ENCODE peak calls at places on chromosomes 2 and 18, in five cellular contexts. W is A549, T is OCI-LY7, N is fibroblast of the aortic adventitia, O is epithelial cell of esophagus. P is an unnamed sample.

GRCh38 chr2:102266204-102266603 is 45.2 kb upstream of the IL1RL1 start:
- DNase-seq in W (no peak), T (no peak), N (no peak), O (no peak), P (no peak)

GRCh38 chr2:205212357-205212756 is 469.9 kb upstream of the NRP2 start:
- DNase-seq in W (no peak), T (no peak), N (no peak), O (peak), P (no peak)

GRCh38 chr2:39119732-39120520 is 925 bp downstream of the SOS1 start:
- DNase-seq in W (peak), T (peak), N (peak), O (peak), P (peak)

GRCh38 chr2:1744151-1744445 is 217 bp downstream of the PXDN start:
- DNase-seq in W (peak), T (no peak), N (peak), O (peak), P (peak)

GRCh38 chr2:2638516-2638915 is 307.4 kb upstream of the MYT1L start:
- DNase-seq in W (no peak), T (no peak), N (no peak), O (no peak), P (no peak)

GRCh38 chr2:27496357-27497287 is at the start of gene GCKR:
- DNase-seq in W (peak), T (no peak), N (peak), O (peak), P (no peak)

GRCh38 chr18:55287146-55287806 is 300.7 kb downstream of the TCF4 start:
- DNase-seq in W (no peak), T (no peak), N (no peak), O (no peak), P (no peak)

GRCh38 chr2:200399046-200399445 is 92.6 kb downstream of the SPATS2L start:
- DNase-seq in W (no peak), T (no peak), N (peak), O (peak), P (no peak)

GRCh38 chr2:100242891-100243670 is 79.2 kb downstream of the LONRF2 start:
- DNase-seq in W (peak), T (peak), N (peak), O (peak), P (peak)

GRCh38 chr2:177334940-177335543 is 57.5 kb upstream of the AGPS start:
- DNase-seq in W (peak), T (peak), N (peak), O (peak), P (no peak)

GRCh38 chr2:218002792-218003191 is at the start of gene TNS1:
- DNase-seq in W (no peak), T (no peak), N (peak), O (no peak), P (no peak)

GRCh38 chr2:43777306-43777926 is 3.6 kb downstream of the DYNC2LI1 start:
- DNase-seq in W (no peak), T (no peak), N (no peak), O (no peak), P (no peak)

GRCh38 chr2:101330253-101330921 is 21.9 kb upstream of the RNF149 start:
- DNase-seq in W (no peak), T (no peak), N (no peak), O (peak), P (no peak)

GRCh38 chr18:73735836-73736235 is 411.8 kb downstream of the FBXO15 start:
- DNase-seq in W (no peak), T (no peak), N (no peak), O (no peak), P (no peak)

GRCh38 chr2:128503358-128504241 is 184.9 kb upstream of the HS6ST1 start:
- DNase-seq in W (no peak), T (no peak), N (peak), O (no peak), P (no peak)

GRCh38 chr2:9565436-9566153 is 10.0 kb upstream of the ADAM17 start:
- DNase-seq in W (peak), T (no peak), N (peak), O (peak), P (no peak)

GRCh38 chr2:217650229-217650628 is 352.6 kb downstream of the TNS1 start:
- DNase-seq in W (peak), T (no peak), N (no peak), O (peak), P (no peak)

GRCh38 chr18:23693849-23694248 is 4.6 kb downstream of the LAMA3 start:
- DNase-seq in W (no peak), T (no peak), N (no peak), O (no peak), P (no peak)

GRCh38 chr2:118423776-118424175 is 335.5 kb downstream of the INSIG2 start:
- DNase-seq in W (no peak), T (no peak), N (no peak), O (no peak), P (no peak)

GRCh38 chr2:11123856-11124759 is 31.2 kb upstream of the SLC66A3 start:
- DNase-seq in W (peak), T (peak), N (peak), O (peak), P (peak)

GRCh38 chr2:198692907-198693510 is 764.7 kb downstream of the SATB2 start:
- DNase-seq in W (no peak), T (no peak), N (no peak), O (no peak), P (no peak)

GRCh38 chr18:76458522-76459311 is 36.3 kb downstream of the ZNF516 start:
- DNase-seq in W (no peak), T (no peak), N (no peak), O (no peak), P (no peak)

GRCh38 chr2:186576614-186577013 is 13.2 kb upstream of the ITGAV start:
- DNase-seq in W (peak), T (no peak), N (peak), O (no peak), P (no peak)

GRCh38 chr18:68960355-68960754 is 162.5 kb downstream of the CCDC102B start:
- DNase-seq in W (no peak), T (no peak), N (no peak), O (peak), P (no peak)

GRCh38 chr18:37264956-37265355 is 300.6 kb downstream of the CELF4 start:
- DNase-seq in W (no peak), T (no peak), N (no peak), O (no peak), P (no peak)

GRCh38 chr18:35282353-35282752 is 7.7 kb downstream of the ZSCAN30 start:
- DNase-seq in W (no peak), T (no peak), N (peak), O (peak), P (no peak)

GRCh38 chr2:74206180-74206688 is 7.8 kb downstream of the MTHFD2 start:
- DNase-seq in W (no peak), T (no peak), N (peak), O (peak), P (no peak)

GRCh38 chr2:235621736-235622135 is 127.9 kb downstream of the AGAP1 start:
- DNase-seq in W (no peak), T (no peak), N (no peak), O (no peak), P (no peak)

DNA sequence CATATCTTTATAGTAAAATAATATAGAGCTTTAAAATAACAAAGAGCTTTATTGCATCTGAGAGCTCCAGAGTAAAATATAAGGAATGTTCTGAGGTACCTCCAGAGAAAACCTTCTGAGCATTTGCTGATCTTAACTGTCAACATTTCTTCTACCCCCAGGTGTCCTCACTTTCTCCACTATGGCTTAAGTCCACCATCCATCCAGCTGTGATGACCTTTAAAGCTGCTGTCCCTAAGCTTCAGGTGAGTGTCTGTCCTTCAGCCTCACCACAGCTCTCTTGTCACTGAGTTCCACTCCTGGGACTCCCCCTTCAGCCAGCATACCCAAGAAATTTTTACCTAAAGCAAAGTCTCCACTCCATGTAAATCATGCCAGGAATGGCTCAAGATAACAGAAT is 137.9 kb downstream of the MYO5B start:
- DNase-seq in W (no peak), T (no peak), N (no peak), O (no peak), P (no peak)
- TF ChIP-seq CTCF in W (no peak), T (no peak), N (no peak), O (no peak), P (peak)

GRCh38 chr18:77765468-77765867 is 515.8 kb downstream of the GALR1 start:
- DNase-seq in W (peak), T (no peak), N (no peak), O (peak), P (peak)
- TF ChIP-seq CTCF in W (peak), T (no peak), N (no peak), O (peak), P (peak)

GRCh38 chr2:41698787-41699422 is 348.9 kb upstream of the PKDCC start:
- DNase-seq in W (peak), T (peak), N (peak), O (peak), P (peak)
- TF ChIP-seq CTCF in W (peak), T (peak), N (peak), O (peak), P (peak)

DNA sequence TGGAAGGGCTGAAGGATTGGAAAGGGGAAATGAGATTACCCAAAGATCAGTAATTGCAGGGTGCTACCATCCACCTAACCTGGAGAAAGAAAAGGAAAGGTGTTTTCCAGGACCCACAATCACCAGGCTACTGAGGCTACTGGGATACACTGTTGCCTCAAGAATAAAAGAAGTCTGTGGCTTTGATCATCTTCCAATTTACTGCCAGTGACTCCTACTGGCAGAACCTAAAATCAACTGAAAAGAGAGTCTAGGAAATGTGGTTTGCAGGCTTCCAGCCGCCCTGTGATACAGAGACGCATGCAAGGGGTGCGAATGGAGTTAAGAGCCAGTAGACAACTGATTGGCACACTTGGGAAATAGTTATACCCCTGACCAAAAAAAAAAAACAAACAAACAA is 16.6 kb upstream of the TTL start:
- DNase-seq in W (peak), T (no peak), N (peak), O (peak), P (no peak)
- TF ChIP-seq CTCF in W (no peak), T (no peak), N (peak), O (peak), P (peak)

DNA sequence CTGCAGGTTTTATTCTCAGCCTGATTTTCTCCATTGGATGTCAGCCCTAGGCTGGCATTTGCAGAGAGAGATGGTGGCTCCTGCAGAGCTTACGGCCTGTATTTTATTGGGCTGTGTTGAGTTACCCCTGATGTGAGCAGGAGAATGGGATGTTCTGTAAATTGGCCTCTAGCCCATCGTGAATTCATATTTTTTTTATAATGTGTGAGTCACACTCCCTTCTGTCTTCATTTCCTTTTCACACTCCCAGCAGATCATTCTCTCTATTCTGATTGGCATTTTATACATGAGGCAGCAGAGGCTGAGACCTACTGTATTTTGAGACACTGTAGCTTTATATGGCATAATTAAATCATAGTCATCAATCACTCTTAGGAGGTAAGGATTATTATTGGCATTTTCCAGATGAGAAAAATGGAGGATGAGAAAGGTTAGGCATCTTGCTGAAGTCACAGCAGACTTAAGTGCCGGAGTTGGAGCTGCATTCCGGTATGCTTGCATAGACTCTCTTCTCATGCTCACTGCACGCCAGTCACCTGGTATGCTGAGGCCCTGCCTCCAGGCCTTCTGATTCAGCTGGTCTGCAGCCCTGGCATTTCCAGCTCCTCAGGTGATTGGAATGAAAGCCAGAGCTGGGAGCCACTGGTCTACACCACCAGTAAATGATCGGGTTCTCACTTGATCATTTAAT is 142.4 kb downstream of the NEDD4L start:
- DNase-seq in W (peak), T (no peak), N (no peak), O (peak), P (no peak)
- TF ChIP-seq CTCF in W (no peak), T (no peak), N (no peak), O (no peak), P (no peak)